ENCODE peak calls at places on chromosomes 5 and 9, in ten cellular contexts. One of them, this sample, is unnamed.
A peak's percentile ranks its signal among the peaks of the same experiment; 100 is the strongest.

GRCh38 chr9:27261517-27262211 is 35.3 kb downstream of the EQTN start:
- DNase-seq in T-helper 17 cell: no peak
- DNase-seq in transverse colon: no peak
- DNase-seq in stimulated activated CD4-positive, alpha-beta T cell treated with anti-CD3 and anti-CD28 coated beads, Interleukin-2, amount 100 ng/mL, for 48 hours: no peak
- DNase-seq in hepatic stellate cell: no peak
- DNase-seq in activated gamma-delta T cell: no peak
- DNase-seq in OCI-LY7: no peak
- DNase-seq in CD8-positive, alpha-beta T cell: no peak
- DNase-seq in HT1080: peak; percentile 36
- DNase-seq in HEK293T: no peak
- DNase-seq in this sample: no peak

GRCh38 chr9:133714606-133715294 is 23.4 kb downstream of the SARDH start:
- DNase-seq in T-helper 17 cell: no peak
- DNase-seq in transverse colon: no peak
- DNase-seq in stimulated activated CD4-positive, alpha-beta T cell treated with anti-CD3 and anti-CD28 coated beads, Interleukin-2, amount 100 ng/mL, for 48 hours: no peak
- DNase-seq in hepatic stellate cell: peak; percentile 81
- DNase-seq in activated gamma-delta T cell: no peak
- DNase-seq in OCI-LY7: no peak
- DNase-seq in CD8-positive, alpha-beta T cell: no peak
- DNase-seq in HT1080: peak; percentile 70
- DNase-seq in HEK293T: no peak
- DNase-seq in this sample: peak; percentile 65

GRCh38 chr5:178319541-178320041 is 87.0 kb upstream of the PHYKPL start:
- DNase-seq in T-helper 17 cell: no peak
- DNase-seq in transverse colon: no peak
- DNase-seq in stimulated activated CD4-positive, alpha-beta T cell treated with anti-CD3 and anti-CD28 coated beads, Interleukin-2, amount 100 ng/mL, for 48 hours: no peak
- DNase-seq in hepatic stellate cell: no peak
- DNase-seq in activated gamma-delta T cell: no peak
- DNase-seq in OCI-LY7: no peak
- DNase-seq in CD8-positive, alpha-beta T cell: no peak
- DNase-seq in HT1080: no peak
- DNase-seq in HEK293T: no peak
- DNase-seq in this sample: peak; percentile 63

GRCh38 chr5:128877476-128877875 is 87.8 kb upstream of the SLC27A6 start:
- DNase-seq in T-helper 17 cell: no peak
- DNase-seq in transverse colon: no peak
- DNase-seq in stimulated activated CD4-positive, alpha-beta T cell treated with anti-CD3 and anti-CD28 coated beads, Interleukin-2, amount 100 ng/mL, for 48 hours: no peak
- DNase-seq in hepatic stellate cell: no peak
- DNase-seq in activated gamma-delta T cell: no peak
- DNase-seq in OCI-LY7: no peak
- DNase-seq in CD8-positive, alpha-beta T cell: no peak
- DNase-seq in HT1080: no peak
- DNase-seq in HEK293T: no peak
- DNase-seq in this sample: no peak

GRCh38 chr9:126390923-126391322 is 64.3 kb downstream of the MVB12B start:
- DNase-seq in T-helper 17 cell: no peak
- DNase-seq in transverse colon: no peak
- DNase-seq in stimulated activated CD4-positive, alpha-beta T cell treated with anti-CD3 and anti-CD28 coated beads, Interleukin-2, amount 100 ng/mL, for 48 hours: no peak
- DNase-seq in hepatic stellate cell: no peak
- DNase-seq in activated gamma-delta T cell: no peak
- DNase-seq in OCI-LY7: no peak
- DNase-seq in CD8-positive, alpha-beta T cell: no peak
- DNase-seq in HT1080: no peak
- DNase-seq in HEK293T: no peak
- DNase-seq in this sample: no peak

GRCh38 chr9:35706951-35707350 is 17.2 kb upstream of the TPM2 start:
- DNase-seq in T-helper 17 cell: no peak
- DNase-seq in transverse colon: no peak
- DNase-seq in stimulated activated CD4-positive, alpha-beta T cell treated with anti-CD3 and anti-CD28 coated beads, Interleukin-2, amount 100 ng/mL, for 48 hours: no peak
- DNase-seq in hepatic stellate cell: no peak
- DNase-seq in activated gamma-delta T cell: no peak
- DNase-seq in OCI-LY7: no peak
- DNase-seq in CD8-positive, alpha-beta T cell: no peak
- DNase-seq in HT1080: no peak
- DNase-seq in HEK293T: no peak
- DNase-seq in this sample: no peak

GRCh38 chr5:146662229-146662628 is 146.2 kb upstream of the GPR151 start:
- DNase-seq in T-helper 17 cell: peak; percentile 7
- DNase-seq in transverse colon: no peak
- DNase-seq in stimulated activated CD4-positive, alpha-beta T cell treated with anti-CD3 and anti-CD28 coated beads, Interleukin-2, amount 100 ng/mL, for 48 hours: no peak
- DNase-seq in hepatic stellate cell: no peak
- DNase-seq in activated gamma-delta T cell: no peak
- DNase-seq in OCI-LY7: peak; percentile 47
- DNase-seq in CD8-positive, alpha-beta T cell: peak; percentile 1
- DNase-seq in HT1080: peak; percentile 5
- DNase-seq in HEK293T: no peak
- DNase-seq in this sample: no peak

GRCh38 chr5:65695162-65695755 is 26.6 kb downstream of the SGTB start:
- DNase-seq in T-helper 17 cell: no peak
- DNase-seq in transverse colon: no peak
- DNase-seq in stimulated activated CD4-positive, alpha-beta T cell treated with anti-CD3 and anti-CD28 coated beads, Interleukin-2, amount 100 ng/mL, for 48 hours: no peak
- DNase-seq in hepatic stellate cell: no peak
- DNase-seq in activated gamma-delta T cell: no peak
- DNase-seq in OCI-LY7: peak; percentile 8
- DNase-seq in CD8-positive, alpha-beta T cell: no peak
- DNase-seq in HT1080: no peak
- DNase-seq in HEK293T: no peak
- DNase-seq in this sample: no peak

GRCh38 chr5:137278476-137278875 is 220.7 kb downstream of the SPOCK1 start:
- DNase-seq in T-helper 17 cell: no peak
- DNase-seq in transverse colon: no peak
- DNase-seq in stimulated activated CD4-positive, alpha-beta T cell treated with anti-CD3 and anti-CD28 coated beads, Interleukin-2, amount 100 ng/mL, for 48 hours: no peak
- DNase-seq in hepatic stellate cell: no peak
- DNase-seq in activated gamma-delta T cell: no peak
- DNase-seq in OCI-LY7: no peak
- DNase-seq in CD8-positive, alpha-beta T cell: no peak
- DNase-seq in HT1080: no peak
- DNase-seq in HEK293T: no peak
- DNase-seq in this sample: no peak

GRCh38 chr9:36450110-36450732 is 50.2 kb upstream of the RNF38 start:
- DNase-seq in T-helper 17 cell: no peak
- DNase-seq in transverse colon: no peak
- DNase-seq in stimulated activated CD4-positive, alpha-beta T cell treated with anti-CD3 and anti-CD28 coated beads, Interleukin-2, amount 100 ng/mL, for 48 hours: no peak
- DNase-seq in hepatic stellate cell: peak; percentile 35
- DNase-seq in activated gamma-delta T cell: no peak
- DNase-seq in OCI-LY7: peak; percentile 61
- DNase-seq in CD8-positive, alpha-beta T cell: no peak
- DNase-seq in HT1080: peak; percentile 31
- DNase-seq in HEK293T: peak; percentile 48
- DNase-seq in this sample: no peak

GRCh38 chr5:159833846-159834245 is 82.4 kb upstream of the ADRA1B start:
- DNase-seq in T-helper 17 cell: no peak
- DNase-seq in transverse colon: no peak
- DNase-seq in stimulated activated CD4-positive, alpha-beta T cell treated with anti-CD3 and anti-CD28 coated beads, Interleukin-2, amount 100 ng/mL, for 48 hours: no peak
- DNase-seq in hepatic stellate cell: no peak
- DNase-seq in activated gamma-delta T cell: no peak
- DNase-seq in OCI-LY7: no peak
- DNase-seq in CD8-positive, alpha-beta T cell: no peak
- DNase-seq in HT1080: no peak
- DNase-seq in HEK293T: no peak
- DNase-seq in this sample: no peak

GRCh38 chr5:267716-268115 is 3.7 kb upstream of the PDCD6 start:
- DNase-seq in T-helper 17 cell: no peak
- DNase-seq in transverse colon: no peak
- DNase-seq in stimulated activated CD4-positive, alpha-beta T cell treated with anti-CD3 and anti-CD28 coated beads, Interleukin-2, amount 100 ng/mL, for 48 hours: no peak
- DNase-seq in hepatic stellate cell: no peak
- DNase-seq in activated gamma-delta T cell: no peak
- DNase-seq in OCI-LY7: no peak
- DNase-seq in CD8-positive, alpha-beta T cell: no peak
- DNase-seq in HT1080: no peak
- DNase-seq in HEK293T: no peak
- DNase-seq in this sample: no peak

GRCh38 chr5:143261748-143262392 is 141.6 kb downstream of the NR3C1 start:
- DNase-seq in T-helper 17 cell: no peak
- DNase-seq in transverse colon: no peak
- DNase-seq in stimulated activated CD4-positive, alpha-beta T cell treated with anti-CD3 and anti-CD28 coated beads, Interleukin-2, amount 100 ng/mL, for 48 hours: peak; percentile 7
- DNase-seq in hepatic stellate cell: no peak
- DNase-seq in activated gamma-delta T cell: no peak
- DNase-seq in OCI-LY7: no peak
- DNase-seq in CD8-positive, alpha-beta T cell: no peak
- DNase-seq in HT1080: peak; percentile 88
- DNase-seq in HEK293T: no peak
- DNase-seq in this sample: no peak

GRCh38 chr5:120476063-120476462 is 12.0 kb downstream of the PRR16 start:
- DNase-seq in T-helper 17 cell: no peak
- DNase-seq in transverse colon: no peak
- DNase-seq in stimulated activated CD4-positive, alpha-beta T cell treated with anti-CD3 and anti-CD28 coated beads, Interleukin-2, amount 100 ng/mL, for 48 hours: no peak
- DNase-seq in hepatic stellate cell: no peak
- DNase-seq in activated gamma-delta T cell: no peak
- DNase-seq in OCI-LY7: no peak
- DNase-seq in CD8-positive, alpha-beta T cell: no peak
- DNase-seq in HT1080: no peak
- DNase-seq in HEK293T: no peak
- DNase-seq in this sample: no peak

GRCh38 chr5:36938129-36938528 is 61.6 kb downstream of the NIPBL start:
- DNase-seq in T-helper 17 cell: no peak
- DNase-seq in transverse colon: no peak
- DNase-seq in stimulated activated CD4-positive, alpha-beta T cell treated with anti-CD3 and anti-CD28 coated beads, Interleukin-2, amount 100 ng/mL, for 48 hours: no peak
- DNase-seq in hepatic stellate cell: no peak
- DNase-seq in activated gamma-delta T cell: no peak
- DNase-seq in OCI-LY7: no peak
- DNase-seq in CD8-positive, alpha-beta T cell: no peak
- DNase-seq in HT1080: no peak
- DNase-seq in HEK293T: no peak
- DNase-seq in this sample: no peak